ENCODE peak calls at places on chromosomes 3 and 15, in five cellular contexts. One of them, this sample, is unnamed.

GRCh38 chr15:70200511-70200991 is 102.8 kb upstream of the TLE3 start:
- DNase-seq in osteoblast: no peak
- DNase-seq in neural progenitor cell: no peak
- DNase-seq in SK-N-SH: peak
- DNase-seq in cardiac muscle cell: no peak
- DNase-seq in this sample: no peak

GRCh38 chr3:59235221-59236012 is 185.6 kb upstream of the CFAP20DC start:
- DNase-seq in neural progenitor cell: no peak
- DNase-seq in SK-N-SH: no peak
- DNase-seq in osteoblast: no peak
- DNase-seq in cardiac muscle cell: no peak
- DNase-seq in this sample: no peak

GRCh38 chr15:79007066-79007465 is 62.2 kb upstream of the CTSH start:
- DNase-seq in SK-N-SH: peak
- DNase-seq in osteoblast: peak
- DNase-seq in neural progenitor cell: peak
- DNase-seq in cardiac muscle cell: peak
- DNase-seq in this sample: no peak

GRCh38 chr3:52083556-52084087 is 27.3 kb upstream of the DUSP7 start:
- DNase-seq in neural progenitor cell: no peak
- DNase-seq in SK-N-SH: no peak
- DNase-seq in cardiac muscle cell: no peak
- DNase-seq in osteoblast: peak
- DNase-seq in this sample: no peak

GRCh38 chr3:152595975-152596832 is 238.7 kb upstream of the P2RY1 start:
- DNase-seq in SK-N-SH: no peak
- DNase-seq in neural progenitor cell: peak
- DNase-seq in cardiac muscle cell: peak
- DNase-seq in osteoblast: peak
- DNase-seq in this sample: no peak

GRCh38 chr3:36906504-36907149 is 38.2 kb downstream of the TRANK1 start:
- DNase-seq in cardiac muscle cell: no peak
- DNase-seq in osteoblast: peak
- DNase-seq in SK-N-SH: no peak
- DNase-seq in neural progenitor cell: no peak
- DNase-seq in this sample: no peak

GRCh38 chr15:65368646-65369045 is 9.2 kb downstream of the IGDCC3 start:
- DNase-seq in osteoblast: peak
- DNase-seq in neural progenitor cell: peak
- DNase-seq in cardiac muscle cell: no peak
- DNase-seq in SK-N-SH: no peak
- DNase-seq in this sample: no peak

GRCh38 chr3:32136703-32137102 is 30.3 kb downstream of the GPD1L start:
- DNase-seq in neural progenitor cell: no peak
- DNase-seq in osteoblast: no peak
- DNase-seq in SK-N-SH: no peak
- DNase-seq in cardiac muscle cell: no peak
- DNase-seq in this sample: no peak

GRCh38 chr15:60612400-60613048 is 133.6 kb upstream of the ICE2 start:
- DNase-seq in osteoblast: no peak
- DNase-seq in SK-N-SH: no peak
- DNase-seq in cardiac muscle cell: peak
- DNase-seq in neural progenitor cell: no peak
- DNase-seq in this sample: no peak

GRCh38 chr3:192577271-192577670 is 150.1 kb downstream of the FGF12 start:
- DNase-seq in neural progenitor cell: no peak
- DNase-seq in osteoblast: no peak
- DNase-seq in SK-N-SH: no peak
- DNase-seq in cardiac muscle cell: no peak
- DNase-seq in this sample: no peak

GRCh38 chr15:90780916-90781315 is 63.8 kb downstream of the BLM start:
- DNase-seq in osteoblast: peak
- DNase-seq in cardiac muscle cell: no peak
- DNase-seq in SK-N-SH: no peak
- DNase-seq in neural progenitor cell: no peak
- DNase-seq in this sample: no peak

GRCh38 chr3:20022954-20023644 is 11.0 kb upstream of the PP2D1 start:
- DNase-seq in SK-N-SH: peak
- DNase-seq in neural progenitor cell: no peak
- DNase-seq in cardiac muscle cell: no peak
- DNase-seq in osteoblast: peak
- DNase-seq in this sample: no peak

GRCh38 chr3:73622135-73622534 is 2.6 kb downstream of the PDZRN3 start:
- DNase-seq in neural progenitor cell: peak
- DNase-seq in osteoblast: peak
- DNase-seq in SK-N-SH: peak
- DNase-seq in cardiac muscle cell: peak
- DNase-seq in this sample: no peak

GRCh38 chr15:66294932-66295235 is 1.5 kb downstream of the DIS3L start:
- DNase-seq in neural progenitor cell: no peak
- DNase-seq in cardiac muscle cell: no peak
- DNase-seq in osteoblast: peak
- DNase-seq in SK-N-SH: no peak
- DNase-seq in this sample: peak

GRCh38 chr15:65981837-65982696 is 112.8 kb downstream of the RAB11A start:
- DNase-seq in cardiac muscle cell: peak
- DNase-seq in neural progenitor cell: peak
- DNase-seq in SK-N-SH: peak
- DNase-seq in osteoblast: no peak
- DNase-seq in this sample: peak

GRCh38 chr15:69997701-69998273 is 99.9 kb downstream of the TLE3 start:
- DNase-seq in neural progenitor cell: no peak
- DNase-seq in cardiac muscle cell: no peak
- DNase-seq in SK-N-SH: no peak
- DNase-seq in osteoblast: peak
- DNase-seq in this sample: peak

GRCh38 chr3:30614943-30615342 is 8.5 kb downstream of the TGFBR2 start:
- DNase-seq in neural progenitor cell: no peak
- DNase-seq in SK-N-SH: no peak
- DNase-seq in cardiac muscle cell: no peak
- DNase-seq in osteoblast: no peak
- DNase-seq in this sample: no peak
- H3K27ac ChIP-seq in neural progenitor cell: no peak
- H3K27ac ChIP-seq in SK-N-SH: peak
- H3K27ac ChIP-seq in cardiac muscle cell: no peak
- H3K27ac ChIP-seq in osteoblast: no peak
- H3K27ac ChIP-seq in this sample: no peak

GRCh38 chr15:33243393-33243792 is 48.9 kb upstream of the FMN1 start:
- DNase-seq in SK-N-SH: no peak
- DNase-seq in osteoblast: no peak
- DNase-seq in cardiac muscle cell: no peak
- DNase-seq in neural progenitor cell: no peak
- DNase-seq in this sample: peak

GRCh38 chr15:33244471-33244870 is 50.0 kb upstream of the FMN1 start:
- DNase-seq in cardiac muscle cell: no peak
- DNase-seq in neural progenitor cell: no peak
- DNase-seq in osteoblast: no peak
- DNase-seq in SK-N-SH: no peak
- DNase-seq in this sample: no peak

GRCh38 chr15:33243869-33244268 is 49.4 kb upstream of the FMN1 start:
- DNase-seq in SK-N-SH: peak
- DNase-seq in cardiac muscle cell: no peak
- DNase-seq in osteoblast: no peak
- DNase-seq in neural progenitor cell: no peak
- DNase-seq in this sample: peak

GRCh38 chr15:33242165-33242564 is 47.7 kb upstream of the FMN1 start:
- DNase-seq in neural progenitor cell: no peak
- DNase-seq in SK-N-SH: peak
- DNase-seq in osteoblast: peak
- DNase-seq in cardiac muscle cell: peak
- DNase-seq in this sample: peak

GRCh38 chr15:33242669-33243191 is 48.2 kb upstream of the FMN1 start:
- DNase-seq in cardiac muscle cell: peak
- DNase-seq in SK-N-SH: peak
- DNase-seq in osteoblast: peak
- DNase-seq in neural progenitor cell: peak
- DNase-seq in this sample: no peak
- TF ChIP-seq CTCF in cardiac muscle cell: peak
- TF ChIP-seq CTCF in SK-N-SH: peak
- TF ChIP-seq CTCF in osteoblast: peak
- TF ChIP-seq CTCF in neural progenitor cell: peak
- TF ChIP-seq CTCF in this sample: peak

DNA sequence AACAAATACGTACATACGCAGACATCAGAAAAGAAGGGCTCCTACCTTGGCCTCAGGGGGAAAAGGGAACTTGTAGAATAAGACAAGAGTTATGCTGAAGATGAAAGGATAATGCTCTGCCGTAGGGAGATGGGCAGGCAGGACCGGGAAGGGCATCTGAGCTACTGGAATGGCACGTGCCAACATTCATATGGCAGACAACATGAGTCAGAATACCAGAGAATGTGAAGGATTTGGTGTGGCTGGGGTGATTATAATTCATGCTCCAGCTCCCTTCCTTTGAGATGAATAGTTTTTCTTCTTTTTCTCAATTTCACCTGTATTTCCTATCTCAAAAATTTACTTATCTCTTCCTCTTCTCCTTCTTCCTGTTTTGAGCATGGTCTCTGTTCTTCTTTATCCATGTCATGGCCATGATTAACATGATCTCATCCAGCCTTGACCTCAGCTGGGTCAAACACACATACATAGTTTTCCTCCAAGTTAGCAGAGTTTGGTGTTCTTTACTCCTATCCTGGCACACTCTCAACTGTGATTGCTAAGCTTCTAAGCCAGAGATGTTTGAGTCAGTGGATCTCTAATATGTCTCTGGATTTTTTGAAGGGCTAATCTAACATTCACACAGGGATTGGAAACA is 507.0 kb downstream of the FOXP1 start:
- DNase-seq in osteoblast: no peak
- DNase-seq in SK-N-SH: no peak
- DNase-seq in cardiac muscle cell: no peak
- DNase-seq in neural progenitor cell: no peak
- DNase-seq in this sample: no peak
- H3K27ac ChIP-seq in osteoblast: peak
- H3K27ac ChIP-seq in SK-N-SH: peak
- H3K27ac ChIP-seq in cardiac muscle cell: no peak
- H3K27ac ChIP-seq in neural progenitor cell: no peak
- H3K27ac ChIP-seq in this sample: no peak

GRCh38 chr15:98733098-98733497 is 84.8 kb downstream of the IGF1R start:
- DNase-seq in SK-N-SH: no peak
- DNase-seq in neural progenitor cell: no peak
- DNase-seq in osteoblast: no peak
- DNase-seq in cardiac muscle cell: no peak
- DNase-seq in this sample: no peak
- TF ChIP-seq CTCF in SK-N-SH: no peak
- TF ChIP-seq CTCF in neural progenitor cell: no peak
- TF ChIP-seq CTCF in osteoblast: no peak
- TF ChIP-seq CTCF in cardiac muscle cell: no peak
- TF ChIP-seq CTCF in this sample: no peak